ENCODE peak calls at places on chromosomes 13 and 19, in five cellular contexts. I, S, O, H and M are unnamed samples.

GRCh38 chr19:4352701-4353121 is 9.3 kb downstream of the MPND start:
- DNase-seq in O (no peak), H (peak), I (peak), S (peak), M (peak)

GRCh38 chr13:97043302-97043701 is 49.0 kb upstream of the OXGR1 start:
- DNase-seq in I (no peak), H (no peak), S (no peak), O (no peak), M (no peak)

GRCh38 chr13:97889803-97890202 is 63.7 kb upstream of the IPO5 start:
- DNase-seq in H (no peak), O (no peak), S (no peak), I (peak), M (no peak)

GRCh38 chr19:14413355-14413754 is 5.8 kb downstream of the DDX39A start:
- DNase-seq in H (no peak), O (no peak), S (no peak), I (no peak), M (no peak)

GRCh38 chr19:52398091-52398461 is 427 bp downstream of the ZNF528 start:
- DNase-seq in O (no peak), I (no peak), S (peak), H (peak), M (peak)

GRCh38 chr19:19426216-19426615 is 20.7 kb downstream of the GATAD2A start:
- DNase-seq in H (no peak), S (no peak), O (no peak), I (no peak), M (no peak)

GRCh38 chr13:31012285-31013024 is 80.0 kb downstream of the TEX26 start:
- DNase-seq in O (no peak), I (no peak), H (peak), S (no peak), M (peak)

GRCh38 chr19:2602391-2603181 is 99.9 kb downstream of the GNG7 start:
- DNase-seq in I (no peak), S (peak), H (no peak), O (no peak), M (peak)

GRCh38 chr13:49632156-49632555 is 3.8 kb downstream of the ARL11 start:
- DNase-seq in H (no peak), O (no peak), S (no peak), I (no peak), M (no peak)

GRCh38 chr19:750640-751423 is at the start of gene MISP:
- DNase-seq in I (peak), S (no peak), O (no peak), H (no peak), M (no peak)

GRCh38 chr13:52713894-52714293 is 25.7 kb downstream of the CNMD start:
- DNase-seq in S (no peak), I (no peak), O (no peak), H (no peak), M (no peak)

GRCh38 chr13:110503037-110503901 is 58.3 kb downstream of the RAB20 start:
- DNase-seq in H (no peak), O (no peak), S (no peak), I (peak), M (no peak)

GRCh38 chr19:17655751-17656480 is 32.2 kb downstream of the UNC13A start:
- DNase-seq in O (no peak), S (no peak), H (no peak), I (no peak), M (no peak)

GRCh38 chr13:69458013-69458412 is 649.6 kb upstream of the ATXN8OS start:
- DNase-seq in I (no peak), H (no peak), O (no peak), S (no peak), M (no peak)

GRCh38 chr13:36788276-36788675 is 30.7 kb upstream of the RFXAP start:
- DNase-seq in H (no peak), S (no peak), O (no peak), I (no peak), M (no peak)

GRCh38 chr13:91459485-91459884 is 61.1 kb downstream of the GPC5 start:
- DNase-seq in S (no peak), I (peak), O (no peak), H (peak), M (no peak)

GRCh38 chr19:18020212-18021067 is 12.5 kb downstream of the ARRDC2 start:
- DNase-seq in O (no peak), H (peak), I (no peak), S (no peak), M (no peak)

GRCh38 chr13:94413545-94413944 is 65.9 kb downstream of the DCT start:
- DNase-seq in I (no peak), S (no peak), O (no peak), H (no peak), M (no peak)

GRCh38 chr19:53308339-53308811 is 25.2 kb upstream of the ZNF845 start:
- DNase-seq in I (peak), S (peak), H (no peak), O (no peak), M (peak)

GRCh38 chr13:19664481-19665230 is 31.2 kb downstream of the MPHOSPH8 start:
- DNase-seq in I (no peak), S (no peak), H (no peak), O (no peak), M (no peak)

GRCh38 chr13:51520524-51520923 is 63.7 kb upstream of the WDFY2 start:
- DNase-seq in S (no peak), I (no peak), O (no peak), H (peak), M (no peak)

GRCh38 chr13:40665061-40665753 is 1.2 kb downstream of the FOXO1 start:
- DNase-seq in O (no peak), I (peak), H (no peak), S (peak), M (peak)

GRCh38 chr19:49119411-49120324 is at the start of gene PPFIA3:
- DNase-seq in H (no peak), O (no peak), I (peak), S (peak), M (peak)

GRCh38 chr13:27549406-27549981 is 70.8 kb downstream of the LNX2 start:
- DNase-seq in S (no peak), H (no peak), O (no peak), I (no peak), M (no peak)

GRCh38 chr19:21586341-21587116 is 81.1 kb downstream of the ZNF429 start:
- DNase-seq in H (no peak), S (no peak), I (no peak), O (no peak), M (peak)

GRCh38 chr13:72505376-72505775 is 222.1 kb downstream of the MZT1 start:
- DNase-seq in I (no peak), O (no peak), S (no peak), H (no peak), M (no peak)

GRCh38 chr19:36605839-36606478 is 846 bp downstream of the ZNF382 start:
- DNase-seq in I (no peak), O (peak), S (no peak), H (no peak), M (no peak)

GRCh38 chr19:11736696-11737095 is 2.0 kb downstream of the ZNF823 start:
- DNase-seq in O (peak), H (no peak), I (peak), S (no peak), M (peak)

DNA sequence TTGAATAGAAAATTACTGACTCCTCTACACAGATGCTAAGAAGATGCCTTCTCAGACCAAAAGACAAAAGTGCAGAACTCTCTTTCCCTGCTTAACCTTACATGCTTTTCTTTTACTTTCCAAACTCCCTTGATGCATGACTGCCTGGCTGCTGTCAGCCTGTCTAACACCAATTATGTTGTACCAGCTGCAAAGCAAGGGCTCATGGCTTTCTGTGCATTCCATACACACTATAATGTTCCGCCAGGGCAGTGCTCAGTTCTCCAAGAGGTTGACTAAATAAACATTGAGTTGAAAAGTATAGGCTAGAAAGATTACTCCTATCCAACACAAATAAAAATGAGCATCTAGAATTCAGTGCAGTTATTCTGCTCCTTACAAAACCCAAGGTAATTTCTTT is 330.4 kb upstream of the NBEA start:
- DNase-seq in I (no peak), H (no peak), O (no peak), S (no peak), M (no peak)
- TF ChIP-seq CREB1 in I (no peak), H (no peak), O (no peak), S (no peak), M (no peak)

GRCh38 chr13:112178769-112179168 is 111.8 kb downstream of the SOX1 start:
- DNase-seq in I (no peak), O (no peak), H (no peak), S (no peak), M (no peak)
- TF ChIP-seq CREB1 in I (no peak), O (no peak), H (no peak), S (no peak), M (no peak)

GRCh38 chr13:24106429-24106828 is 54.1 kb upstream of the SPATA13 start:
- DNase-seq in H (peak), I (no peak), S (no peak), O (no peak), M (no peak)
- TF ChIP-seq CREB1 in H (peak), I (no peak), S (no peak), O (no peak), M (no peak)

DNA sequence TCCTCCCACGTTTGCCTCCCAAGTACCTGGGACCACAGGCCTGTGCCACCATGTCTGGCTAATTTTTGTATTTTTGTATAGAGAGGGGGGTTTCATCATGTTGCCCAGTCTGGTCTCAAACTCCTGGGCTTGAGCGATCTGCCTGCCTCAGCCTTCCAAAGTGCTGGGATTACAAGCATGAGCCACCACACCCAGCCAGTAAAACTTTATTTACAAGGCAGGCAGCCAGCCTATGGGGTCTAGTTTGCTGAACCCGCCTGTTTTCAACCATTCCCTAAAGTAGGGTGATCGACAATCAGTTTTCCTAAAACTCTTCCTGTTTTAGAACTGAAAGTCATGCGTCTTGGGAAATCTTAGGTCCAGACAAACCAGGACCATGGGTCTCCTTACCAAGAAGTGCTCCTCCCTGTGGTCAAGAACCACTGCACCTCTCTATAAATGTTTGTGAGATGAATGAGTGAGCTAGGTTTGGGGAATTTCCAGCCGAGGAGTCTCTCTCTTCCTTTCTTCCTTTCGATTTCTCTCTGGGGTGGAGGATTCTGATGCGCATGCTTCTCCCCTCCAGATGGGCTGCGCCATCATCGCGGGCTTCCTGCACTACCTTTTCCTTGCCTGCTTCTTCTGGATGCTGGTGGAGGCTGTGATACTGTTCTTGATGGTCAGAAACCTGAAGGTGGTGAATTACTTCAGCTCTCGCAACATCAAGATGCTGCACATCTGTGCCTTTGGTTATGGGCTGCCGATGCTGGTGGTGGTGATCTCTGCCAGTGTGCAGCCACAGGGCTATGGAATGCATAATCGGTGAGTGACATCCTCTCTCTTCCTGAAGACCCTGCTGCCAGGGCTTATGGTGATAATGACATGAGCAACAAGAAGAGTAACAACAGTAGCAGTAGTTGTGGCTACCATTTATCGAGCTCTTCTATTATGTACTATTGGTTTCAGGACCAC is 38.7 kb downstream of the ADGRE1 start:
- DNase-seq in O (peak), H (no peak), I (no peak), S (no peak), M (peak)
- TF ChIP-seq CREB1 in O (no peak), H (no peak), I (no peak), S (no peak), M (no peak)